ENCODE peak calls at places on chromosomes 7 and 10, in five cellular contexts. U, T, P, G and I are unnamed samples.

GRCh38 chr7:135480966-135481599 is 28.8 kb downstream of the CNOT4 start:
- DNase-seq in U (no peak), T (no peak), P (no peak), G (no peak), I (no peak)

GRCh38 chr10:63407136-63407662 is 58.6 kb downstream of the JMJD1C start:
- DNase-seq in U (no peak), T (no peak), P (no peak), G (no peak), I (no peak)

GRCh38 chr7:76225379-76225778 is 23.7 kb downstream of the SRRM3 start:
- DNase-seq in U (no peak), T (no peak), P (peak), G (no peak), I (peak)

GRCh38 chr7:106187613-106188350 is 75.7 kb upstream of the SYPL1 start:
- DNase-seq in U (no peak), T (no peak), P (peak), G (no peak), I (no peak)

GRCh38 chr7:28956608-28957063 is 1.5 kb downstream of the TRIL start:
- DNase-seq in U (no peak), T (peak), P (no peak), G (no peak), I (peak)

GRCh38 chr7:110544199-110544598 is 546.7 kb upstream of the LRRN3 start:
- DNase-seq in U (no peak), T (no peak), P (no peak), G (no peak), I (no peak)

GRCh38 chr7:18689535-18689934 is 194.0 kb downstream of the HDAC9 start:
- DNase-seq in U (no peak), T (no peak), P (no peak), G (no peak), I (no peak)

GRCh38 chr7:102064361-102065025 is 222.2 kb upstream of the SH2B2 start:
- DNase-seq in U (no peak), T (no peak), P (peak), G (no peak), I (no peak)

GRCh38 chr10:51076442-51076841 is 2.2 kb downstream of the PRKG1 start:
- DNase-seq in U (no peak), T (no peak), P (no peak), G (no peak), I (no peak)

GRCh38 chr10:89810908-89811515 is 109.6 kb downstream of the KIF20B start:
- DNase-seq in U (no peak), T (no peak), P (no peak), G (no peak), I (no peak)

GRCh38 chr7:25557379-25557916 is 329.2 kb upstream of the NPVF start:
- DNase-seq in U (no peak), T (no peak), P (no peak), G (no peak), I (no peak)

GRCh38 chr7:28016297-28016696 is 164.3 kb downstream of the JAZF1 start:
- DNase-seq in U (no peak), T (no peak), P (no peak), G (no peak), I (no peak)

GRCh38 chr10:111231779-111232178 is 154.9 kb downstream of the ADRA2A start:
- DNase-seq in U (no peak), T (no peak), P (no peak), G (no peak), I (no peak)

GRCh38 chr7:100689230-100690135 is 4.6 kb downstream of the GIGYF1 start:
- DNase-seq in U (no peak), T (no peak), P (no peak), G (no peak), I (no peak)

GRCh38 chr7:11256501-11256900 is 282.8 kb downstream of the PHF14 start:
- DNase-seq in U (no peak), T (no peak), P (no peak), G (no peak), I (no peak)

GRCh38 chr10:6033954-6034353 is 28.2 kb downstream of the IL2RA start:
- DNase-seq in U (no peak), T (no peak), P (peak), G (no peak), I (no peak)

GRCh38 chr7:2090526-2091520 is 141.9 kb downstream of the MAD1L1 start:
- DNase-seq in U (no peak), T (no peak), P (no peak), G (no peak), I (no peak)

GRCh38 chr10:52314822-52315552 is 906 bp downstream of the DKK1 start:
- DNase-seq in U (no peak), T (no peak), P (no peak), G (no peak), I (peak)

GRCh38 chr7:120404042-120404441 is 131.1 kb downstream of the KCND2 start:
- DNase-seq in U (no peak), T (no peak), P (no peak), G (no peak), I (no peak)

GRCh38 chr7:96045919-96046318 is 273.6 kb downstream of the DYNC1I1 start:
- DNase-seq in U (no peak), T (no peak), P (no peak), G (no peak), I (no peak)

GRCh38 chr10:35382096-35382495 is 45.8 kb downstream of the CCNY start:
- DNase-seq in U (no peak), T (no peak), P (no peak), G (no peak), I (no peak)

GRCh38 chr10:103476046-103476768 is 2.8 kb downstream of the CALHM3 start:
- DNase-seq in U (no peak), T (no peak), P (peak), G (peak), I (peak)

GRCh38 chr10:100877451-100877850 is 35.3 kb upstream of the SLF2 start:
- DNase-seq in U (no peak), T (no peak), P (no peak), G (no peak), I (no peak)

GRCh38 chr7:151570366-151570915 is 50.7 kb upstream of the RHEB start:
- DNase-seq in U (no peak), T (no peak), P (no peak), G (no peak), I (no peak)

GRCh38 chr7:93856319-93856718 is 34.2 kb downstream of the TFPI2 start:
- DNase-seq in U (no peak), T (no peak), P (no peak), G (no peak), I (no peak)

GRCh38 chr7:19290066-19290465 is 144.8 kb upstream of the FERD3L start:
- DNase-seq in U (no peak), T (no peak), P (no peak), G (no peak), I (no peak)

GRCh38 chr7:94182066-94182465 is 177.9 kb upstream of the BET1 start:
- DNase-seq in U (no peak), T (no peak), P (no peak), G (no peak), I (no peak)

GRCh38 chr7:45457591-45457990 is 116.6 kb upstream of the ADCY1 start:
- DNase-seq in U (no peak), T (no peak), P (no peak), G (no peak), I (no peak)

GRCh38 chr7:126700807-126701604 is 551.7 kb downstream of the GRM8 start:
- DNase-seq in U (peak), T (peak), P (peak), G (peak), I (peak)

GRCh38 chr7:107742678-107743566 is 1.0 kb upstream of the CBLL1 start:
- DNase-seq in U (peak), T (no peak), P (no peak), G (peak), I (peak)

GRCh38 chr10:90579602-90580242 is 278.1 kb downstream of the HTR7 start:
- DNase-seq in U (no peak), T (peak), P (no peak), G (peak), I (peak)

GRCh38 chr7:106717997-106718871 is 57.3 kb upstream of the CCDC71L start:
- DNase-seq in U (peak), T (peak), P (peak), G (no peak), I (no peak)

GRCh38 chr7:26919906-26920530 is 55.6 kb upstream of the SKAP2 start:
- DNase-seq in U (no peak), T (no peak), P (no peak), G (no peak), I (no peak)

GRCh38 chr7:16891338-16891737 is 9.6 kb upstream of the AGR3 start:
- DNase-seq in U (peak), T (peak), P (peak), G (no peak), I (no peak)

GRCh38 chr7:158985583-158985982 is 129.2 kb downstream of the DYNC2I1 start:
- DNase-seq in U (no peak), T (no peak), P (no peak), G (no peak), I (no peak)

GRCh38 chr7:154743211-154743610 is 259.7 kb downstream of the PAXIP1 start:
- DNase-seq in U (no peak), T (no peak), P (no peak), G (no peak), I (no peak)
- TF ChIP-seq ATF2 in U (no peak), T (no peak), P (no peak), G (no peak), I (no peak)

GRCh38 chr7:157770716-157771320 is 434.0 kb downstream of the DNAJB6 start:
- DNase-seq in U (no peak), T (no peak), P (no peak), G (no peak), I (no peak)

GRCh38 chr7:157771689-157772088 is 434.9 kb downstream of the DNAJB6 start:
- DNase-seq in U (no peak), T (no peak), P (no peak), G (no peak), I (no peak)

GRCh38 chr7:157768198-157768597 is 431.4 kb downstream of the DNAJB6 start:
- DNase-seq in U (no peak), T (no peak), P (no peak), G (no peak), I (no peak)

GRCh38 chr7:157769016-157769869 is 432.4 kb downstream of the DNAJB6 start:
- DNase-seq in U (no peak), T (no peak), P (no peak), G (no peak), I (no peak)

DNA sequence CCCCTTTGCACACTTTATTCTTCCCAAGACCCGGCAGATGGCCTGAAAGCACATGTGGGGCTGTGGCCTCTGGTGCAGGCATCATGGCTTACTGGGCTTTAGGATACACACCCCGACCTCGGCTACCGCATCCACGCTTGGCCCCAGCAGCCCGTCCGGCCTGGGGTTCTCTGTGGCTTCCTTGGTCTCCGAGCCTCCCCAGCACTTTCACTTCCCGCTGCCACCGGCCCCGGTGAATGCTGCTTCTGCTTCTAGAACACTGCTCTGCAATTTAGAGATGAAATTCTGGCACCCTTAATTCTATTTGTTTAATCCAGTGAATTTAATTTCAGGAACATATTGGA is 433.0 kb downstream of the DNAJB6 start:
- DNase-seq in U (no peak), T (no peak), P (no peak), G (no peak), I (no peak)
- TF ChIP-seq ATF2 in U (no peak), T (no peak), P (no peak), G (no peak), I (no peak)

GRCh38 chr7:119197872-119198527 is 973.5 kb downstream of the ANKRD7 start:
- DNase-seq in U (peak), T (peak), P (peak), G (peak), I (peak)

GRCh38 chr7:119197172-119197871 is 972.8 kb downstream of the ANKRD7 start:
- DNase-seq in U (no peak), T (no peak), P (no peak), G (no peak), I (no peak)

GRCh38 chr7:119196183-119196582 is 971.7 kb downstream of the ANKRD7 start:
- DNase-seq in U (no peak), T (no peak), P (no peak), G (no peak), I (no peak)
- TF ChIP-seq ATF2 in U (no peak), T (no peak), P (no peak), G (no peak), I (no peak)

GRCh38 chr10:108388716-108389115 is 1224.2 kb upstream of the SORCS1 start:
- DNase-seq in U (no peak), T (no peak), P (no peak), G (no peak), I (no peak)

GRCh38 chr10:108393111-108393510 is 1228.6 kb upstream of the SORCS1 start:
- DNase-seq in U (no peak), T (no peak), P (no peak), G (no peak), I (no peak)

DNA sequence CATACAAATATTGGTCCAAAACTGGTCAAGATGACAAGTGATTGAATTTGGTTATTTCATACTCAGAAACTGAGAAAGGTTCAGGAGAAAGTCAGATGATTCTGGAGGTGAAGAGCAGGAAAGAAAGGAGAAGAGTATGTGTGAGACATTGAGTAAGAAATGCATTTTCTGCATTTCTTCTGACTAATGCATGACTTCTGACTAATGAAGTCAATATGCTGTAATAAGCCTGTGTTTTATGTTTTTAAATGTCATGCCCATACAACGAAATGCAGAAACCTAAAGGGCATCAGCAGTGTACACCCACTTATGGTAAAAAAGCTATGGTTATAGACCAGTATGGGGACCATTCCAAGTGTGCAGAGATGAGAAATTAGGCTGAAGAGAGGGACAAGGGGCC is 1227.8 kb upstream of the SORCS1 start:
- DNase-seq in U (no peak), T (no peak), P (no peak), G (no peak), I (no peak)
- TF ChIP-seq ATF2 in U (no peak), T (no peak), P (no peak), G (no peak), I (no peak)

GRCh38 chr10:4671451-4672145 is 154.4 kb upstream of the AKR1E2 start:
- DNase-seq in U (no peak), T (no peak), P (no peak), G (no peak), I (no peak)
- TF ChIP-seq ATF2 in U (no peak), T (no peak), P (no peak), G (no peak), I (no peak)

DNA sequence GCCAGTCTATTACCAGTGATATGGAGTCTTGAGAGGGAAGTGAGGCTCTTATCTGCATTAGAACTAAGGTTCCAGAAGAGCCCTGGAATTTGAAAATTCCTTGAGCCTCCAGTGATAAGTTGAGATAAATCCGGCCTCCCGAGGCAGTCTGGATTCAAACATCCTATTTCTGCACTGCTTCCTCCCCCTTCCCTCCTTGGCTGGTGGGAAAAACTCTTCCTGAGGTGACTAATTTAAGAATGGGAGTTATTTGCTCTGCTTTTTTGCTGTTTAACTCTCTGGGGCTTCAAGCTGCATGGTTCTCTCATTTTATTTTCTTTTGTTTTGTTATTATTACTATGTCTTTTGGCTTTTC is 7.7 kb upstream of the SEPTIN7 start:
- DNase-seq in U (no peak), T (no peak), P (no peak), G (no peak), I (no peak)
- TF ChIP-seq ATF2 in U (no peak), T (no peak), P (no peak), G (no peak), I (no peak)